ENCODE peak calls at places on chromosomes 2 and 18, in four cellular contexts. X is heart right ventricle, I is cardiac fibroblast, H is WERI-Rb-1. U is an unnamed sample.

GRCh38 chr2:51387235-51387634 is 355.3 kb upstream of the NRXN1 start:
- DNase-seq in X (no peak), I (peak; percentile 60), H (no peak), U (no peak)

GRCh38 chr2:30362468-30363081 is 84.5 kb upstream of the LCLAT1 start:
- DNase-seq in I (peak; percentile 66), H (peak; percentile 1), X (no peak), U (no peak)

GRCh38 chr2:229417906-229418305 is 146.8 kb upstream of the PID1 start:
- DNase-seq in I (no peak), X (no peak), H (no peak), U (no peak)

GRCh38 chr2:54709341-54709809 is 14.1 kb upstream of the EML6 start:
- DNase-seq in X (peak; percentile 22), H (no peak), I (no peak), U (peak; percentile 64)

GRCh38 chr2:216683846-216684245 is 11.5 kb downstream of the IGFBP5 start:
- DNase-seq in X (no peak), H (no peak), I (peak; percentile 96), U (no peak)

GRCh38 chr2:42110287-42110973 is 58.7 kb upstream of the EML4 start:
- DNase-seq in X (no peak), I (peak; percentile 42), H (no peak), U (no peak)

GRCh38 chr2:54687595-54688152 is 35.8 kb upstream of the EML6 start:
- DNase-seq in X (no peak), I (no peak), H (no peak), U (no peak)

GRCh38 chr2:42503291-42503690 is 9.5 kb upstream of the KCNG3 start:
- DNase-seq in X (no peak), H (no peak), I (no peak), U (no peak)

GRCh38 chr18:35467624-35468016 is 30.1 kb downstream of the INO80C start:
- DNase-seq in X (no peak), I (no peak), H (no peak), U (no peak)

GRCh38 chr2:25276569-25277465 is 64.9 kb downstream of the DNMT3A start:
- DNase-seq in I (no peak), X (peak; percentile 82), H (no peak), U (peak; percentile 73)

GRCh38 chr2:240436626-240437180 is 1.2 kb downstream of the GPC1 start:
- DNase-seq in X (peak; percentile 42), H (peak; percentile 39), I (peak; percentile 31), U (peak; percentile 80)

GRCh38 chr18:58161659-58162058 is 117.6 kb downstream of the NEDD4L start:
- DNase-seq in X (no peak), H (no peak), I (peak; percentile 36), U (no peak)

GRCh38 chr2:19021100-19021476 is 337.3 kb downstream of the OSR1 start:
- DNase-seq in I (peak; percentile 87), H (no peak), X (no peak), U (no peak)

GRCh38 chr2:55338268-55338667 is 69.2 kb upstream of the MTIF2 start:
- DNase-seq in X (no peak), I (peak; percentile 32), H (no peak), U (no peak)

GRCh38 chr2:101597347-101597944 is 100.1 kb upstream of the MAP4K4 start:
- DNase-seq in X (peak; percentile 22), I (peak; percentile 52), H (no peak), U (no peak)

GRCh38 chr18:63320690-63321265 is 1.2 kb upstream of the BCL2 start:
- DNase-seq in I (peak; percentile 45), H (peak; percentile 46), X (peak; percentile 34), U (peak; percentile 59)

GRCh38 chr2:152558174-152559091 is 158.8 kb downstream of the PRPF40A start:
- DNase-seq in X (no peak), I (peak; percentile 84), H (no peak), U (no peak)

GRCh38 chr2:132438650-132439030 is 22.0 kb downstream of the GPR39 start:
- DNase-seq in I (peak; percentile 98), X (no peak), H (no peak), U (no peak)

GRCh38 chr2:10289891-10290290 is 12.8 kb upstream of the HPCAL1 start:
- DNase-seq in I (peak; percentile 87), H (no peak), X (no peak), U (no peak)

GRCh38 chr2:150630587-150631235 is 143.2 kb upstream of the RND3 start:
- DNase-seq in I (peak; percentile 87), X (no peak), H (no peak), U (no peak)

GRCh38 chr2:170771049-170771937 is 1.1 kb downstream of the ERICH2 start:
- DNase-seq in I (no peak), X (no peak), H (no peak), U (no peak)

GRCh38 chr18:49520661-49521145 is 33.7 kb upstream of the C18orf32 start:
- DNase-seq in I (peak; percentile 29), H (peak; percentile 76), X (no peak), U (no peak)

GRCh38 chr18:62537042-62537894 is 14.4 kb downstream of the ZCCHC2 start:
- DNase-seq in X (no peak), H (no peak), I (no peak), U (no peak)

GRCh38 chr18:22831441-22831904 is 101.7 kb upstream of the RBBP8 start:
- DNase-seq in X (no peak), H (no peak), I (peak; percentile 92), U (no peak)

GRCh38 chr2:113156278-113157107 is 17.3 kb upstream of the PSD4 start:
- DNase-seq in I (no peak), X (no peak), H (no peak), U (no peak)

GRCh38 chr2:16138811-16139662 is 198.7 kb downstream of the MYCN start:
- DNase-seq in I (no peak), X (no peak), H (peak; percentile 4), U (no peak)

GRCh38 chr2:81894451-81894990 is 1590.0 kb upstream of the LRRTM1 start:
- DNase-seq in X (no peak), I (no peak), H (no peak), U (no peak)

GRCh38 chr2:12347049-12347448 is 369.7 kb upstream of the TRIB2 start:
- DNase-seq in X (no peak), I (no peak), H (no peak), U (no peak)

GRCh38 chr2:176140130-176140519 is 10.6 kb downstream of the HOXD8 start:
- DNase-seq in I (no peak), X (no peak), H (no peak), U (no peak)
- H3K4me3 ChIP-seq in I (peak overlapping the region; percentile 52), X (peak overlapping the region; percentile 46), H (peak overlapping the region; percentile 51), U (peak overlapping the region; percentile 31)

GRCh38 chr2:99819766-99820165 is 322.6 kb downstream of the AFF3 start:
- DNase-seq in I (no peak), H (peak; percentile 13), X (no peak), U (no peak)

GRCh38 chr2:99818842-99819241 is 323.5 kb downstream of the AFF3 start:
- DNase-seq in H (no peak), I (peak; percentile 58), X (no peak), U (no peak)

GRCh38 chr2:99821572-99822369 is 320.6 kb downstream of the AFF3 start:
- DNase-seq in I (peak; percentile 80), H (no peak), X (no peak), U (no peak)

GRCh38 chr2:99822487-99823218 is 319.7 kb downstream of the AFF3 start:
- DNase-seq in X (no peak), I (no peak), H (no peak), U (no peak)

GRCh38 chr2:99821039-99821438 is 321.4 kb downstream of the AFF3 start:
- DNase-seq in I (no peak), X (no peak), H (no peak), U (no peak)
- TF ChIP-seq CTCF in I (no peak), X (peak; percentile 42), H (no peak), U (no peak)

GRCh38 chr18:10213526-10213925 is 240.9 kb upstream of the APCDD1 start:
- DNase-seq in H (no peak), I (peak; percentile 53), X (no peak), U (no peak)
- H3K4me3 ChIP-seq in H (no peak overlapping the region), I (no peak overlapping the region), X (no peak overlapping the region), U (no peak overlapping the region)

GRCh38 chr2:98732430-98733051 is 1.6 kb upstream of the MGAT4A start:
- DNase-seq in H (no peak), X (no peak), I (no peak), U (no peak)

GRCh38 chr2:98729652-98730051 is 1.3 kb downstream of the MGAT4A start:
- DNase-seq in H (no peak), X (no peak), I (no peak), U (no peak)

GRCh38 chr2:98730053-98730850 is 680 bp downstream of the MGAT4A start:
- DNase-seq in H (peak; percentile 44), I (no peak), X (peak; percentile 44), U (peak; percentile 86)

GRCh38 chr2:98731709-98732349 is 897 bp upstream of the MGAT4A start:
- DNase-seq in H (no peak), X (no peak), I (no peak), U (no peak)

GRCh38 chr2:98730851-98731708 is at the start of gene MGAT4A:
- DNase-seq in X (peak; percentile 88), H (peak; percentile 55), I (peak; percentile 18), U (peak; percentile 95)
- TF ChIP-seq CTCF in X (no peak), H (peak; percentile 19), I (no peak), U (no peak)

DNA sequence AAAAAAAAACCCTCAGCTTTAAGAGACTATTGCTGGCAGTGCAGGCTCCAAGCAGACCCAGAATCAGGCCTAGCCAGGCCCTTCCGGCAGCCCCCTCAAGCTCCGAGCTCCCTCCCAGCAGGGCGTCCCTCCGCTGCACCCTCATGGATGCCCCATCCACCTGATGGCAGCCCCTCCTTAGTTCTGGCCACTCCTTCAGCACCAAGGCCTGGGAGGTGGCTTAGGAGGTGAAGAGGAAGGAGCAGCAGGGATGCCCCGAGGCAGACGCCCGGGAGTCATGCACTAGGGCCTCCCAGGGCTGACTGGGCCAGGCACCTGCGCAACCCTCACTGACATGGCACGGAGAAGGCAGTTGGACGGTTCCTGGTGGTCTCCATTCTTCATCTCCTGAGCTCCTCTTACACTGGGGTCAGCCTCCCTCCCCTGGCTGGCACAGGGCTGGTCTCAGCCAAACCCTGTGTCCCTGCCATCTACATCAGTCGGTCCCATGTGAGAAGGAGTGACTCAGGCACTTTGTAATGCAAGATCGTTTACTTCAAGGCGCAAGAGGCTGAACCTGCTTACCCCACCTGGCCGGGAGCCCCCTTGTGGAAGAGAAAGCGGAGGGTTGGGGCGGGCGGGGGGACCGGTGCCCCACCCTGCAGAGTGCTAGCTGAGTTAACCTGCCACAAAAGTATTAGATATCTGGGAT is 53.5 kb upstream of the ID2 start:
- DNase-seq in I (no peak), H (no peak), X (no peak), U (no peak)
- H3K4me3 ChIP-seq in I (no peak overlapping the region), H (no peak overlapping the region), X (no peak overlapping the region), U (no peak overlapping the region)

DNA sequence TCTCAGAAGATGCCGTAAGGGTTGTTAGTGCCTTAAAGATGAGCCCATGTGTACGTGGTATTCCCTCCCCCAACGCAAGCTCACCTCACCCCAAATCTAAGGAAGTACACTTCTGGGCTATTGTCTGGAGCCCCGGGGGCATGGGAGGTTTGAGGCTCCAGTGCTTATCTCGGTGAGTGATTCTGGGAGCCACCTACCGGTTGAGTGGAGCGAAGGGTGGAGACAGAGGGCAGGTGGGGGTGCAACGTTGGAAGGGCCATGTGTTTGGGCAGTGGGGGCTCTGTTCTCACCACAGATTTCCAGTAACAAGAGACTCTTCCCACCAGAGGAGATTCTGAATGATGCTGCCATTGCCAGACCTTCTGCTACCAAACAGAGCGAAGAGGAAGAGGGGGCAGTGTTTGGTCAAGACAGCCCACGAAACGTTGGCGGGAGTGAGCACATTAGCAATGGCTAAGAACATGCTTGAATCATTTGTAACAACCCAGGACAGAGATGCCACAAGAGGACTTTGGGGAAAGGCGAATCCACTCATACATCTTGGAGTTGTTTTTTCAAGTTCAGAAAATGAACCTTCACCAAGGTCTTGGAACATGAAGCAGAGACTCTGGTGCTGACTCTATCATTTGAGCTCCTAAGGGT is 38.7 kb downstream of the TWIST2 start:
- DNase-seq in I (no peak), X (no peak), H (no peak), U (no peak)
- TF ChIP-seq CTCF in I (no peak), X (no peak), H (no peak), U (no peak)

GRCh38 chr2:88127638-88127887 is 299 bp downstream of the FABP1 start:
- DNase-seq in I (no peak), H (no peak), X (no peak), U (no peak)
- H3K4me3 ChIP-seq in I (no peak overlapping the region), H (no peak overlapping the region), X (no peak overlapping the region), U (no peak overlapping the region)